ENCODE peak calls at places on chromosomes 4 and X, in eight cellular contexts. One of them, this sample, is unnamed.

GRCh38 chr4:167779864-167780263 is 312.5 kb upstream of the ANXA10 start:
- DNase-seq in non-pigmented ciliary epithelial cell: no peak
- DNase-seq in NCI-H1092: no peak
- DNase-seq in T-helper 2 cell: no peak
- DNase-seq in A172: peak; percentile 13
- DNase-seq in naive thymus-derived CD4-positive, alpha-beta T cell: no peak
- DNase-seq in suprapubic skin: no peak
- DNase-seq in EH: no peak
- DNase-seq in this sample: no peak

GRCh38 chrX:153519569-153520285 is 2.3 kb downstream of the ATP2B3 start:
- DNase-seq in naive thymus-derived CD4-positive, alpha-beta T cell: no peak
- DNase-seq in A172: peak; percentile 64
- DNase-seq in EH: peak; percentile 73
- DNase-seq in suprapubic skin: no peak
- DNase-seq in T-helper 2 cell: no peak
- DNase-seq in non-pigmented ciliary epithelial cell: no peak
- DNase-seq in NCI-H1092: no peak
- DNase-seq in this sample: no peak

GRCh38 chr4:104128850-104129213 is 365.9 kb downstream of the CXXC4 start:
- DNase-seq in suprapubic skin: no peak
- DNase-seq in naive thymus-derived CD4-positive, alpha-beta T cell: no peak
- DNase-seq in NCI-H1092: no peak
- DNase-seq in T-helper 2 cell: no peak
- DNase-seq in EH: no peak
- DNase-seq in A172: no peak
- DNase-seq in non-pigmented ciliary epithelial cell: no peak
- DNase-seq in this sample: no peak

GRCh38 chr4:152679414-152680281 is at the start of gene TMEM154:
- DNase-seq in A172: peak; percentile 82
- DNase-seq in T-helper 2 cell: peak; percentile 32
- DNase-seq in naive thymus-derived CD4-positive, alpha-beta T cell: peak; percentile 84
- DNase-seq in suprapubic skin: peak; percentile 70
- DNase-seq in non-pigmented ciliary epithelial cell: peak; percentile 52
- DNase-seq in EH: peak; percentile 74
- DNase-seq in NCI-H1092: peak; percentile 46
- DNase-seq in this sample: peak; percentile 65

GRCh38 chr4:39936565-39937418 is 40.9 kb downstream of the PDS5A start:
- DNase-seq in NCI-H1092: no peak
- DNase-seq in A172: no peak
- DNase-seq in non-pigmented ciliary epithelial cell: no peak
- DNase-seq in EH: no peak
- DNase-seq in T-helper 2 cell: no peak
- DNase-seq in suprapubic skin: no peak
- DNase-seq in naive thymus-derived CD4-positive, alpha-beta T cell: no peak
- DNase-seq in this sample: no peak

GRCh38 chr4:13151178-13151577 is 333.0 kb downstream of the RAB28 start:
- DNase-seq in NCI-H1092: no peak
- DNase-seq in naive thymus-derived CD4-positive, alpha-beta T cell: no peak
- DNase-seq in suprapubic skin: no peak
- DNase-seq in T-helper 2 cell: no peak
- DNase-seq in EH: no peak
- DNase-seq in A172: no peak
- DNase-seq in non-pigmented ciliary epithelial cell: no peak
- DNase-seq in this sample: no peak

GRCh38 chrX:93538575-93538974 is 134.8 kb downstream of the NAP1L3 start:
- DNase-seq in naive thymus-derived CD4-positive, alpha-beta T cell: no peak
- DNase-seq in NCI-H1092: no peak
- DNase-seq in A172: no peak
- DNase-seq in non-pigmented ciliary epithelial cell: no peak
- DNase-seq in suprapubic skin: no peak
- DNase-seq in EH: no peak
- DNase-seq in T-helper 2 cell: no peak
- DNase-seq in this sample: no peak

GRCh38 chrX:104195489-104196084 is 29.3 kb downstream of the FAM199X start:
- DNase-seq in A172: no peak
- DNase-seq in non-pigmented ciliary epithelial cell: no peak
- DNase-seq in naive thymus-derived CD4-positive, alpha-beta T cell: peak; percentile 16
- DNase-seq in NCI-H1092: peak; percentile 28
- DNase-seq in T-helper 2 cell: no peak
- DNase-seq in suprapubic skin: no peak
- DNase-seq in EH: peak; percentile 40
- DNase-seq in this sample: no peak

GRCh38 chr4:115851918-115852766 is 738.7 kb upstream of the NDST4 start:
- DNase-seq in T-helper 2 cell: no peak
- DNase-seq in EH: no peak
- DNase-seq in suprapubic skin: no peak
- DNase-seq in naive thymus-derived CD4-positive, alpha-beta T cell: no peak
- DNase-seq in A172: peak; percentile 59
- DNase-seq in NCI-H1092: peak; percentile 37
- DNase-seq in non-pigmented ciliary epithelial cell: peak; percentile 11
- DNase-seq in this sample: no peak

GRCh38 chr4:52648836-52649235 is 10.3 kb downstream of the USP46 start:
- DNase-seq in suprapubic skin: no peak
- DNase-seq in A172: no peak
- DNase-seq in naive thymus-derived CD4-positive, alpha-beta T cell: no peak
- DNase-seq in T-helper 2 cell: no peak
- DNase-seq in EH: no peak
- DNase-seq in non-pigmented ciliary epithelial cell: no peak
- DNase-seq in NCI-H1092: no peak
- DNase-seq in this sample: no peak

GRCh38 chr4:1345905-1346780 is 865 bp upstream of the UVSSA start:
- DNase-seq in NCI-H1092: no peak
- DNase-seq in suprapubic skin: no peak
- DNase-seq in naive thymus-derived CD4-positive, alpha-beta T cell: peak; percentile 68
- DNase-seq in non-pigmented ciliary epithelial cell: no peak
- DNase-seq in EH: peak; percentile 46
- DNase-seq in A172: peak; percentile 43
- DNase-seq in T-helper 2 cell: peak; percentile 21
- DNase-seq in this sample: peak; percentile 54

GRCh38 chrX:35015627-35016026 is 73.0 kb downstream of the FAM47B start:
- DNase-seq in suprapubic skin: no peak
- DNase-seq in T-helper 2 cell: no peak
- DNase-seq in NCI-H1092: no peak
- DNase-seq in A172: no peak
- DNase-seq in EH: no peak
- DNase-seq in naive thymus-derived CD4-positive, alpha-beta T cell: no peak
- DNase-seq in non-pigmented ciliary epithelial cell: no peak
- DNase-seq in this sample: no peak

GRCh38 chrX:40651620-40652223 is 4.4 kb upstream of the CXorf38 start:
- DNase-seq in naive thymus-derived CD4-positive, alpha-beta T cell: peak; percentile 79
- DNase-seq in T-helper 2 cell: peak; percentile 41
- DNase-seq in NCI-H1092: peak; percentile 50
- DNase-seq in EH: peak; percentile 62
- DNase-seq in A172: peak; percentile 49
- DNase-seq in suprapubic skin: peak; percentile 73
- DNase-seq in non-pigmented ciliary epithelial cell: no peak
- DNase-seq in this sample: peak; percentile 71

GRCh38 chr4:134610956-134611355 is 409.4 kb upstream of the PABPC4L start:
- DNase-seq in NCI-H1092: no peak
- DNase-seq in EH: no peak
- DNase-seq in T-helper 2 cell: no peak
- DNase-seq in A172: no peak
- DNase-seq in naive thymus-derived CD4-positive, alpha-beta T cell: no peak
- DNase-seq in suprapubic skin: no peak
- DNase-seq in non-pigmented ciliary epithelial cell: no peak
- DNase-seq in this sample: no peak

GRCh38 chrX:29447867-29448266 is 767.5 kb upstream of the MAGEB2 start:
- DNase-seq in suprapubic skin: no peak
- DNase-seq in non-pigmented ciliary epithelial cell: no peak
- DNase-seq in EH: no peak
- DNase-seq in T-helper 2 cell: no peak
- DNase-seq in NCI-H1092: no peak
- DNase-seq in A172: no peak
- DNase-seq in naive thymus-derived CD4-positive, alpha-beta T cell: no peak
- DNase-seq in this sample: no peak

GRCh38 chrX:103685396-103685795 is 1.1 kb downstream of the MORF4L2 start:
- DNase-seq in naive thymus-derived CD4-positive, alpha-beta T cell: no peak
- DNase-seq in NCI-H1092: no peak
- DNase-seq in T-helper 2 cell: no peak
- DNase-seq in suprapubic skin: no peak
- DNase-seq in A172: no peak
- DNase-seq in EH: peak; percentile 32
- DNase-seq in non-pigmented ciliary epithelial cell: no peak
- DNase-seq in this sample: no peak